ENCODE peak calls at places on chromosomes 6 and 20, in four cellular contexts. One of them, this sample, is unnamed.

GRCh38 chr6:124888581-124889371 is 73.5 kb upstream of the RNF217 start:
- DNase-seq in activated naive CD4-positive, alpha-beta T cell treated with anti-CD3 and anti-CD28 coated beads for 36 hours: no peak
- DNase-seq in pons: no peak
- DNase-seq in activated CD8-positive, alpha-beta T cell treated with anti-CD3 and anti-CD28 coated beads for 36 hours: no peak
- DNase-seq in this sample: no peak

GRCh38 chr6:118391086-118391485 is 157.0 kb upstream of the PLN start:
- DNase-seq in activated naive CD4-positive, alpha-beta T cell treated with anti-CD3 and anti-CD28 coated beads for 36 hours: no peak
- DNase-seq in pons: no peak
- DNase-seq in activated CD8-positive, alpha-beta T cell treated with anti-CD3 and anti-CD28 coated beads for 36 hours: no peak
- DNase-seq in this sample: no peak

GRCh38 chr6:37517411-37517812 is 17.7 kb upstream of the CCDC167 start:
- DNase-seq in activated naive CD4-positive, alpha-beta T cell treated with anti-CD3 and anti-CD28 coated beads for 36 hours: peak
- DNase-seq in pons: no peak
- DNase-seq in activated CD8-positive, alpha-beta T cell treated with anti-CD3 and anti-CD28 coated beads for 36 hours: peak
- DNase-seq in this sample: no peak

GRCh38 chr20:5001174-5002076 is at the start of gene SLC23A2:
- DNase-seq in activated naive CD4-positive, alpha-beta T cell treated with anti-CD3 and anti-CD28 coated beads for 36 hours: peak
- DNase-seq in pons: no peak
- DNase-seq in activated CD8-positive, alpha-beta T cell treated with anti-CD3 and anti-CD28 coated beads for 36 hours: peak
- DNase-seq in this sample: peak

GRCh38 chr20:62938105-62938888 is at the start of gene GID8:
- DNase-seq in activated naive CD4-positive, alpha-beta T cell treated with anti-CD3 and anti-CD28 coated beads for 36 hours: peak
- DNase-seq in pons: no peak
- DNase-seq in activated CD8-positive, alpha-beta T cell treated with anti-CD3 and anti-CD28 coated beads for 36 hours: peak
- DNase-seq in this sample: peak

GRCh38 chr6:6725834-6726194 is 137.3 kb downstream of the LY86 start:
- DNase-seq in activated naive CD4-positive, alpha-beta T cell treated with anti-CD3 and anti-CD28 coated beads for 36 hours: no peak
- DNase-seq in pons: peak
- DNase-seq in activated CD8-positive, alpha-beta T cell treated with anti-CD3 and anti-CD28 coated beads for 36 hours: no peak
- DNase-seq in this sample: no peak

GRCh38 chr20:56702931-56703840 is 74.1 kb downstream of the TFAP2C start:
- DNase-seq in activated naive CD4-positive, alpha-beta T cell treated with anti-CD3 and anti-CD28 coated beads for 36 hours: no peak
- DNase-seq in pons: peak
- DNase-seq in activated CD8-positive, alpha-beta T cell treated with anti-CD3 and anti-CD28 coated beads for 36 hours: no peak
- DNase-seq in this sample: no peak

GRCh38 chr6:39189915-39190544 is 39.2 kb downstream of the KCNK5 start:
- DNase-seq in activated naive CD4-positive, alpha-beta T cell treated with anti-CD3 and anti-CD28 coated beads for 36 hours: peak
- DNase-seq in pons: peak
- DNase-seq in activated CD8-positive, alpha-beta T cell treated with anti-CD3 and anti-CD28 coated beads for 36 hours: peak
- DNase-seq in this sample: peak

GRCh38 chr6:107560657-107561056 is 70.7 kb downstream of the SOBP start:
- DNase-seq in activated naive CD4-positive, alpha-beta T cell treated with anti-CD3 and anti-CD28 coated beads for 36 hours: no peak
- DNase-seq in pons: no peak
- DNase-seq in activated CD8-positive, alpha-beta T cell treated with anti-CD3 and anti-CD28 coated beads for 36 hours: no peak
- DNase-seq in this sample: no peak

GRCh38 chr6:98539669-98540207 is 294.6 kb upstream of the POU3F2 start:
- DNase-seq in activated naive CD4-positive, alpha-beta T cell treated with anti-CD3 and anti-CD28 coated beads for 36 hours: no peak
- DNase-seq in pons: peak
- DNase-seq in activated CD8-positive, alpha-beta T cell treated with anti-CD3 and anti-CD28 coated beads for 36 hours: no peak
- DNase-seq in this sample: no peak

GRCh38 chr6:36962874-36963273 is 8.3 kb downstream of the PI16 start:
- DNase-seq in activated naive CD4-positive, alpha-beta T cell treated with anti-CD3 and anti-CD28 coated beads for 36 hours: peak
- DNase-seq in pons: peak
- DNase-seq in activated CD8-positive, alpha-beta T cell treated with anti-CD3 and anti-CD28 coated beads for 36 hours: peak
- DNase-seq in this sample: peak

GRCh38 chr6:16067568-16067967 is 61.3 kb upstream of the MYLIP start:
- DNase-seq in activated naive CD4-positive, alpha-beta T cell treated with anti-CD3 and anti-CD28 coated beads for 36 hours: no peak
- DNase-seq in pons: no peak
- DNase-seq in activated CD8-positive, alpha-beta T cell treated with anti-CD3 and anti-CD28 coated beads for 36 hours: no peak
- DNase-seq in this sample: no peak

GRCh38 chr6:47977314-47977713 is 133.7 kb downstream of the PTCHD4 start:
- DNase-seq in activated naive CD4-positive, alpha-beta T cell treated with anti-CD3 and anti-CD28 coated beads for 36 hours: no peak
- DNase-seq in pons: no peak
- DNase-seq in activated CD8-positive, alpha-beta T cell treated with anti-CD3 and anti-CD28 coated beads for 36 hours: no peak
- DNase-seq in this sample: no peak

GRCh38 chr20:58308680-58309527 is 611 bp upstream of the RAB22A start:
- DNase-seq in activated naive CD4-positive, alpha-beta T cell treated with anti-CD3 and anti-CD28 coated beads for 36 hours: peak
- DNase-seq in pons: peak
- DNase-seq in activated CD8-positive, alpha-beta T cell treated with anti-CD3 and anti-CD28 coated beads for 36 hours: peak
- DNase-seq in this sample: peak

This sample was measured in dermis blood vessel endothelial cell.